ENCODE peak calls at places on chromosomes 2 and 18, in four cellular contexts. One of them, this sample, is unnamed.

GRCh38 chr2:2331905-2332280 is 818 bp upstream of the MYT1L start:
- DNase-seq in foreskin fibroblast: no peak
- DNase-seq in cardiac fibroblast: no peak
- DNase-seq in heart left ventricle: no peak
- DNase-seq in this sample: no peak

GRCh38 chr2:44269831-44270230 is 5.4 kb upstream of the SLC3A1 start:
- DNase-seq in heart left ventricle: no peak
- DNase-seq in cardiac fibroblast: no peak
- DNase-seq in foreskin fibroblast: no peak
- DNase-seq in this sample: no peak

GRCh38 chr18:74082476-74083070 is 65.1 kb downstream of the FBXO15 start:
- DNase-seq in cardiac fibroblast: peak
- DNase-seq in heart left ventricle: no peak
- DNase-seq in foreskin fibroblast: peak
- DNase-seq in this sample: peak

GRCh38 chr2:108853421-108853820 is 66.8 kb downstream of the CCDC138 start:
- DNase-seq in heart left ventricle: no peak
- DNase-seq in cardiac fibroblast: peak
- DNase-seq in foreskin fibroblast: no peak
- DNase-seq in this sample: no peak

GRCh38 chr2:138274421-138275291 is 226.9 kb upstream of the SPOPL start:
- DNase-seq in cardiac fibroblast: peak
- DNase-seq in heart left ventricle: no peak
- DNase-seq in foreskin fibroblast: no peak
- DNase-seq in this sample: no peak

GRCh38 chr2:63614448-63614968 is 25.7 kb downstream of the MDH1 start:
- DNase-seq in foreskin fibroblast: peak
- DNase-seq in cardiac fibroblast: peak
- DNase-seq in heart left ventricle: no peak
- DNase-seq in this sample: no peak

GRCh38 chr2:133737597-133737996 is 169.3 kb upstream of the NCKAP5 start:
- DNase-seq in cardiac fibroblast: no peak
- DNase-seq in heart left ventricle: no peak
- DNase-seq in foreskin fibroblast: no peak
- DNase-seq in this sample: no peak

GRCh38 chr2:105570326-105570725 is 171.5 kb upstream of the FHL2 start:
- DNase-seq in heart left ventricle: no peak
- DNase-seq in foreskin fibroblast: no peak
- DNase-seq in cardiac fibroblast: no peak
- DNase-seq in this sample: no peak

GRCh38 chr2:6353669-6354068 is 512.0 kb downstream of the CMPK2 start:
- DNase-seq in foreskin fibroblast: no peak
- DNase-seq in cardiac fibroblast: no peak
- DNase-seq in heart left ventricle: no peak
- DNase-seq in this sample: no peak

GRCh38 chr2:9140570-9141378 is 65.8 kb upstream of the ASAP2 start:
- DNase-seq in foreskin fibroblast: no peak
- DNase-seq in heart left ventricle: no peak
- DNase-seq in cardiac fibroblast: no peak
- DNase-seq in this sample: no peak

GRCh38 chr18:10661333-10661732 is 135.5 kb downstream of the NAPG start:
- DNase-seq in heart left ventricle: no peak
- DNase-seq in cardiac fibroblast: peak
- DNase-seq in foreskin fibroblast: no peak
- DNase-seq in this sample: no peak

GRCh38 chr2:73156539-73157124 is 43.9 kb upstream of the RAB11FIP5 start:
- DNase-seq in cardiac fibroblast: peak
- DNase-seq in foreskin fibroblast: peak
- DNase-seq in heart left ventricle: peak
- DNase-seq in this sample: peak

GRCh38 chr2:86807462-86808275 is 17.0 kb upstream of the CD8A start:
- DNase-seq in foreskin fibroblast: no peak
- DNase-seq in heart left ventricle: no peak
- DNase-seq in cardiac fibroblast: peak
- DNase-seq in this sample: no peak

DNA sequence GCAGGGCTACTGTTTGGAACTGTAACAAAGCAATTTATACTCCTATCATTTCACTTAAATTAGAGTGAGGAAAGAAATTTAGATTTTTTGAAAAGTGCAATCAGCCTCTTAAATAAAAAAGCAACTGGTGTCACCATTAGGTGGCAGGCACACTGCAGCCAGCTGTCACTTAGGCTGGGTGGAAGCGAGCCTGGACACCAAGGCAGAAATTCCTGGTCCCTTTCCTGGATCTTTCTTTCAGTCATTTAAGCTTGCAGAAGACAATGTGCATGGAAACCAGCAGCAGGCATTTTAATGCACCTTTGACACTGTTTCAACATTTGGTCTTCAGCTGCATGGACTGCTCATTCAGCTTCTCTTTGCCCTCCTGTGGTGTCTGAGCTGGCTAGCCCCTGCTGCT is 61.0 kb downstream of the AQP4 start:
- DNase-seq in cardiac fibroblast: no peak
- DNase-seq in heart left ventricle: no peak
- DNase-seq in foreskin fibroblast: no peak
- DNase-seq in this sample: no peak
- TF ChIP-seq CTCF in cardiac fibroblast: no peak
- TF ChIP-seq CTCF in heart left ventricle: peak
- TF ChIP-seq CTCF in foreskin fibroblast: no peak
- TF ChIP-seq CTCF in this sample: no peak

GRCh38 chr2:172672999-172673726 is 62.5 kb upstream of the RAPGEF4 start:
- DNase-seq in heart left ventricle: no peak
- DNase-seq in cardiac fibroblast: peak
- DNase-seq in foreskin fibroblast: peak
- DNase-seq in this sample: no peak

GRCh38 chr2:172671506-172671905 is 64.1 kb upstream of the RAPGEF4 start:
- DNase-seq in cardiac fibroblast: no peak
- DNase-seq in foreskin fibroblast: no peak
- DNase-seq in heart left ventricle: no peak
- DNase-seq in this sample: no peak

GRCh38 chr2:172672114-172672513 is 63.5 kb upstream of the RAPGEF4 start:
- DNase-seq in cardiac fibroblast: no peak
- DNase-seq in heart left ventricle: no peak
- DNase-seq in foreskin fibroblast: no peak
- DNase-seq in this sample: no peak

GRCh38 chr2:172674968-172675303 is 60.7 kb upstream of the RAPGEF4 start:
- DNase-seq in foreskin fibroblast: no peak
- DNase-seq in cardiac fibroblast: no peak
- DNase-seq in heart left ventricle: no peak
- DNase-seq in this sample: no peak

GRCh38 chr2:172674034-172674967 is 61.3 kb upstream of the RAPGEF4 start:
- DNase-seq in heart left ventricle: peak
- DNase-seq in foreskin fibroblast: no peak
- DNase-seq in cardiac fibroblast: peak
- DNase-seq in this sample: no peak
- TF ChIP-seq CTCF in heart left ventricle: peak
- TF ChIP-seq CTCF in foreskin fibroblast: peak
- TF ChIP-seq CTCF in cardiac fibroblast: peak
- TF ChIP-seq CTCF in this sample: peak

DNA sequence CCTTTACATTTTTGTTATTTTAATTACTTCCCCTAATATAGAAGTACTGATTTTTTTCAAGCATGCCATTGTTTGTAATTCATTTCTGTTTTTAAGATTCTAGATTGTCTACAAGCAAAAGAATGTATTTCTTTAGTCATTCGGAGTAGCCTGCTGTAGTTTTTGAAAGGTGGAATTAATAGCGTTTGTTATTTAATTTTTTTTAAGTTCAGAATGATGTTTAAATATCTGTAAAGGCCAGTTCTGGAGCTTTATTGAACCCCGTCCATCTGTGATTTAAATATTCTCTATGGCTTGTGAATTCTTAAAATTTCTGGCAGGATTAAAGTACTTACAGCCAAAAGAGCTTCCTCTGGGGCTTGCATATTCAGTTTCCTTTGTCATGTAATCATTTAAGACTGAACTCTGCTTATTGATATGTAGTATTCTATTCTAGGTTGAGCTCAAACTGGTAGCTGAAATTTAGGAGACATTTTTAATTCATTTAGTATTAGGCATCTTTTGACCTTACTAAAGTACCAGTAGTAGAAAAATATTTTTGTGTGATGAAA is 5.2 kb downstream of the TGIF1 start:
- DNase-seq in heart left ventricle: no peak
- DNase-seq in cardiac fibroblast: no peak
- DNase-seq in foreskin fibroblast: no peak
- DNase-seq in this sample: no peak
- TF ChIP-seq CTCF in heart left ventricle: no peak
- TF ChIP-seq CTCF in cardiac fibroblast: no peak
- TF ChIP-seq CTCF in foreskin fibroblast: no peak
- TF ChIP-seq CTCF in this sample: no peak

GRCh38 chr2:238100821-238101771 is 956 bp downstream of the ESPNL start:
- DNase-seq in heart left ventricle: no peak
- DNase-seq in cardiac fibroblast: no peak
- DNase-seq in foreskin fibroblast: no peak
- DNase-seq in this sample: no peak

GRCh38 chr2:238099709-238100048 is 461 bp upstream of the ESPNL start:
- DNase-seq in foreskin fibroblast: no peak
- DNase-seq in cardiac fibroblast: no peak
- DNase-seq in heart left ventricle: no peak
- DNase-seq in this sample: no peak

GRCh38 chr2:238098854-238099708 is 1.1 kb upstream of the ESPNL start:
- DNase-seq in cardiac fibroblast: no peak
- DNase-seq in foreskin fibroblast: no peak
- DNase-seq in heart left ventricle: no peak
- DNase-seq in this sample: peak

GRCh38 chr2:238101891-238102841 is 2.0 kb downstream of the ESPNL start:
- DNase-seq in heart left ventricle: no peak
- DNase-seq in cardiac fibroblast: no peak
- DNase-seq in foreskin fibroblast: no peak
- DNase-seq in this sample: no peak

DNA sequence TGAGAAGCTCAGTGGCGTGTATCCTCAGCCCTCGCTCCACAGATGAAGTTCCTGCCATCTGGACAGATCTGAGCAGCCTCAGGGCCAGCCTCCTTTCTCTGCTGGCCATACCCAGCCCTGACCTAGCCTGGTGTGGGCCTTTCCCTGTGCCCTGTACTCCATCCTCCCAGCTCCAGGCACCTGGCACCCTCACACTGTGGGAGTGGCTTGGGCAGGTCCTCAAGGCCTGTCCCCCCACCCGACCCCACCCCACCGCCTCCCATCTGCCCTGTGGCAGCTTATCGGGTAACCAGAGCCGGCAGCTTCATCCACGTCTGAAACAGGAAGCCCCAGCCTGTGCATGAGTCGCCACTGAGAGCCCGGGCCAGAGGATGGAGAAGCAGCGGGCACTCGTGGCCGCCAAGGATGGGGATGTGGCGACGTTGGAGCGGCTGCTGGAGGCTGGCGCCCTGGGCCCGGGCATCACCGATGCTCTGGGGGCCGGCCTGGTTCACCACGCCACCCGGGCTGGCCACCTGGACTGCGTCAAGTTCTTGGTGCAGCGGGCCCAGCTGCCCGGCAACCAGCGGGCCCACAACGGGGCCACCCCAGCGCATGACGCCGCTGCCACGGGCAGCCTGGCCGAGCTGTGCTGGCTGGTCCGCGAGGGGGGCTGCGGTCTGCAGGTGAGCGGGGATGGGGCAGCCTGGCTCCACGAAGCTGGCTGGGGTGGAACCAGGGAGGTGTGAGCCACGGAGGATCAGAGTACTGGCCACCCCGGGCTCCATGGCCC is at the start of gene ESPNL:
- DNase-seq in foreskin fibroblast: no peak
- DNase-seq in heart left ventricle: no peak
- DNase-seq in cardiac fibroblast: no peak
- DNase-seq in this sample: no peak
- TF ChIP-seq CTCF in foreskin fibroblast: no peak
- TF ChIP-seq CTCF in heart left ventricle: no peak
- TF ChIP-seq CTCF in cardiac fibroblast: no peak
- TF ChIP-seq CTCF in this sample: no peak

DNA sequence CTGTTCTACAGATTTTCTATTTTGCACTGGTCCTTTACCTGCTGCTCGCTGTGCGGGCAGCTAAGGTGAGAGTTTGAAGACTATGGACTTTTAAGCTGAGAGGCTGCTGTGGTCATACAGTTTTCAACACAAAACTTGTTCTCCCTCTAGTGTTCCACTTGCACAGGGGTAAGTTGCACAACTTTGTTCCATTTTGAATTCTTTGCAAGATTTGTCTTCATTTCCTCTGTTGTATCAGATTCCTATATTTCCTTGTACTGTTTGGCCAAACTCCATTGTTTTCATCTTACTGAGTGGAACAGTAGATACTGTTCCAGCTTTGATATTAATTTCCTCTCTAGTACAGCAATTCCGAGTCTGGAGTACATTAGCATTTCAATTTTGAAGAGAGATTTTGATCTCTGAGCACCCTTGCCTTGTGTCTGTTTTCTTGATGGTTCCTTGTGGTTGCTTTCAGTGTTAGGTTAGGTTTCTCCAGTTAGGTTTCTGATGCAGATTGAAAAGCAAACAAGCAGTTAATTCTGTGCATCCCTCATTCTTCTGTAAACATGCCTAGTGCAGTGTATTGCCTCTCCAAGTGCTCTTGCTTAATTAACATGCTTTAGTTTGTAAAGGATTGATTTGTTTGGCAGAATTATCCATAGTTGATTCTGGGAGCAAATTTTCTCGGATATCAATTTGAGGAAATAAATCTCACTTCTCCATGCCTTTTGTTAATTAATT is 188.8 kb downstream of the PTPRM start:
- DNase-seq in cardiac fibroblast: peak
- DNase-seq in heart left ventricle: no peak
- DNase-seq in foreskin fibroblast: peak
- DNase-seq in this sample: peak
- TF ChIP-seq CTCF in cardiac fibroblast: peak
- TF ChIP-seq CTCF in heart left ventricle: peak
- TF ChIP-seq CTCF in foreskin fibroblast: peak
- TF ChIP-seq CTCF in this sample: peak

GRCh38 chr2:12050381-12050780 is 303.9 kb downstream of the LPIN1 start:
- DNase-seq in cardiac fibroblast: peak
- DNase-seq in heart left ventricle: no peak
- DNase-seq in foreskin fibroblast: peak
- DNase-seq in this sample: peak
- TF ChIP-seq CTCF in cardiac fibroblast: no peak
- TF ChIP-seq CTCF in heart left ventricle: no peak
- TF ChIP-seq CTCF in foreskin fibroblast: peak
- TF ChIP-seq CTCF in this sample: peak